ENCODE peak calls at places on chromosomes 11 and 22, in ten cellular contexts. D is ovary, Y is body of pancreas, V is RWPE1, F is left ventricle myocardium inferior, B is GM12865, R is fibroblast of mammary gland, W is sigmoid colon, A is kidney, X is endothelial cell. L is an unnamed sample.

GRCh38 chr11:3003396-3004231 is 11.5 kb upstream of the NAP1L4 start:
- DNase-seq in D (no peak), Y (no peak), V (peak; percentile 81), F (no peak), B (no peak), R (no peak), W (peak; percentile 46), A (no peak), X (no peak), L (no peak)

GRCh38 chr22:40237788-40238424 is 60.2 kb downstream of the TNRC6B start:
- DNase-seq in D (no peak), Y (no peak), V (no peak), F (no peak), B (peak; percentile 30), R (peak; percentile 70), W (no peak), A (no peak), X (no peak), L (no peak)

GRCh38 chr11:61118004-61118403 is 15.7 kb downstream of the CD5 start:
- DNase-seq in D (no peak), Y (no peak), V (no peak), F (no peak), B (no peak), R (no peak), W (no peak), A (no peak), X (no peak), L (no peak)

GRCh38 chr11:66882540-66882939 is 25.7 kb downstream of the LRFN4 start:
- DNase-seq in D (no peak), Y (no peak), V (no peak), F (no peak), B (no peak), R (no peak), W (no peak), A (no peak), X (no peak), L (no peak)

GRCh38 chr11:69495441-69496201 is 14.2 kb downstream of the LINC01488 start:
- DNase-seq in D (no peak), Y (no peak), V (no peak), F (peak; percentile 6), B (no peak), R (no peak), W (no peak), A (no peak), X (no peak), L (no peak)

GRCh38 chr11:120054753-120055045 is 83.2 kb downstream of the TRIM29 start:
- DNase-seq in D (no peak), Y (no peak), V (no peak), F (no peak), B (no peak), R (no peak), W (no peak), A (no peak), X (no peak), L (peak; percentile 60)

GRCh38 chr11:121510438-121510837 is 57.7 kb upstream of the SORL1-AS1 start:
- DNase-seq in D (no peak), Y (no peak), V (no peak), F (no peak), B (no peak), R (no peak), W (no peak), A (no peak), X (no peak), L (peak; percentile 25)

GRCh38 chr11:128422576-128423370 is 164.6 kb downstream of the ETS1 start:
- DNase-seq in D (no peak), Y (peak; percentile 20), V (no peak), F (peak; percentile 47), B (peak; percentile 29), R (no peak), W (no peak), A (peak; percentile 68), X (no peak), L (no peak)

GRCh38 chr11:66850588-66851250 is 6.1 kb upstream of the LRFN4 start:
- DNase-seq in D (peak; percentile 15), Y (no peak), V (no peak), F (no peak), B (no peak), R (no peak), W (peak; percentile 60), A (peak; percentile 65), X (no peak), L (no peak)

GRCh38 chr11:118342503-118343161 is at the start of gene CD3D:
- DNase-seq in D (no peak), Y (no peak), V (no peak), F (no peak), B (no peak), R (no peak), W (no peak), A (no peak), X (no peak), L (no peak)

GRCh38 chr11:35418282-35418846 is 994 bp downstream of the SLC1A2 start:
- DNase-seq in D (no peak), Y (no peak), V (no peak), F (no peak), B (no peak), R (no peak), W (no peak), A (no peak), X (no peak), L (no peak)

GRCh38 chr22:35392357-35392756 is 7.6 kb upstream of the MCM5 start:
- DNase-seq in D (no peak), Y (no peak), V (no peak), F (no peak), B (peak; percentile 60), R (no peak), W (no peak), A (no peak), X (no peak), L (no peak)

GRCh38 chr11:45229401-45229800 is 56.7 kb downstream of the SYT13 start:
- DNase-seq in D (no peak), Y (no peak), V (no peak), F (no peak), B (no peak), R (no peak), W (no peak), A (no peak), X (no peak), L (no peak)

GRCh38 chr11:45234306-45235006 is 51.7 kb downstream of the SYT13 start:
- DNase-seq in D (no peak), Y (no peak), V (no peak), F (no peak), B (no peak), R (no peak), W (peak; percentile 46), A (no peak), X (no peak), L (no peak)

GRCh38 chr11:45233804-45234170 is 52.4 kb downstream of the SYT13 start:
- DNase-seq in D (no peak), Y (no peak), V (no peak), F (no peak), B (no peak), R (no peak), W (peak; percentile 55), A (no peak), X (no peak), L (no peak)

GRCh38 chr11:45233121-45233803 is 52.9 kb downstream of the SYT13 start:
- DNase-seq in D (peak; percentile 83), Y (peak; percentile 69), V (peak; percentile 79), F (peak; percentile 66), B (peak; percentile 66), R (peak; percentile 55), W (peak; percentile 86), A (peak; percentile 85), X (peak; percentile 87), L (no peak)

GRCh38 chr11:45232341-45233080 is 53.6 kb downstream of the SYT13 start:
- DNase-seq in D (no peak), Y (no peak), V (no peak), F (no peak), B (no peak), R (no peak), W (peak; percentile 45), A (no peak), X (no peak), L (no peak)
- TF ChIP-seq CTCF in D (no peak), Y (no peak), V (no peak), F (no peak), B (no peak), R (no peak), W (no peak), A (no peak), X (no peak), L (no peak)

GRCh38 chr11:65266210-65266609 is 4.4 kb downstream of the POLA2 start:
- DNase-seq in D (no peak), Y (no peak), V (no peak), F (no peak), B (no peak), R (no peak), W (no peak), A (no peak), X (no peak), L (no peak)
- TF ChIP-seq CTCF in D (no peak), Y (peak; percentile 28), V (no peak), F (no peak), B (no peak), R (peak; percentile 58), W (no peak), A (peak; percentile 8), X (no peak), L (no peak)

DNA sequence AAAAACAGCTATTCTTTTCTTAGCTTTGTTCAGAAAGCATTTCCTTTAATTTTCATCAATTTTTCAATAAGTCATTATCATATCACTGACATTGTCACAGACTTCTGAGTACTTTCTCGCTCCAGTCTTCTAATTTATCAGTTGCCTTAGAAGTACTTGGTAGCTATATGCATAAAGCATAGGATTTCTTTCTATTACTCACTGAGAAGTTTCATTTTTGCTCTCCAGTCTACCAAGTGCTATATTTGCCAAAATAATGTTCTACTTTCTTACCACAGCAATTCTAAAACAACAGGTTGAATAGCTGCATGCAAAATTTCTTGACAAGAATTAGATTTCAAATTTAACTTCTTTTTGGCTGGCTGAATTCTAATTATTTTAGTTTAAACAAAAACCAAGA is 116.3 kb downstream of the STK33 start:
- DNase-seq in D (no peak), Y (no peak), V (no peak), F (no peak), B (peak; percentile 56), R (no peak), W (no peak), A (no peak), X (no peak), L (no peak)
- TF ChIP-seq CTCF in D (no peak), Y (no peak), V (no peak), F (no peak), B (no peak), R (no peak), W (no peak), A (no peak), X (no peak), L (no peak)

GRCh38 chr22:30453731-30454510 is 17.9 kb downstream of the SEC14L3 start:
- DNase-seq in D (no peak), Y (no peak), V (no peak), F (no peak), B (peak; percentile 14), R (no peak), W (no peak), A (no peak), X (peak; percentile 30), L (no peak)
- TF ChIP-seq CTCF in D (no peak), Y (no peak), V (no peak), F (no peak), B (peak; percentile 7), R (no peak), W (no peak), A (no peak), X (no peak), L (no peak)

GRCh38 chr11:110090466-110091026 is 2.6 kb upstream of the ZC3H12C start:
- DNase-seq in D (no peak), Y (no peak), V (no peak), F (no peak), B (no peak), R (no peak), W (no peak), A (no peak), X (no peak), L (no peak)
- TF ChIP-seq CTCF in D (no peak), Y (no peak), V (no peak), F (no peak), B (no peak), R (no peak), W (no peak), A (no peak), X (no peak), L (no peak)

L was measured in osteocyte.